ENCODE peak calls at places on chromosomes 6 and 20, in six cellular contexts. L, F, D, U, Y and S are unnamed samples.

GRCh38 chr6:73519943-73520687 is 717 bp downstream of the EEF1A1 start:
- DNase-seq in L (peak), F (peak), D (peak), U (peak), Y (peak), S (peak)

GRCh38 chr6:20870493-20870892 is 336.2 kb downstream of the CDKAL1 start:
- DNase-seq in L (peak), F (no peak), D (no peak), U (no peak), Y (no peak), S (no peak)

GRCh38 chr6:33929575-33930288 is 125.9 kb upstream of the MLN start:
- DNase-seq in L (no peak), F (no peak), D (peak), U (no peak), Y (no peak), S (no peak)

GRCh38 chr6:1087112-1087843 is 224.6 kb upstream of the FOXQ1 start:
- DNase-seq in L (no peak), F (no peak), D (no peak), U (no peak), Y (no peak), S (no peak)

GRCh38 chr6:31113861-31114539 is 600 bp upstream of the PSORS1C1 start:
- DNase-seq in L (no peak), F (no peak), D (no peak), U (no peak), Y (no peak), S (no peak)

GRCh38 chr20:36128463-36129176 is 25.9 kb upstream of the EPB41L1 start:
- DNase-seq in L (no peak), F (peak), D (no peak), U (no peak), Y (no peak), S (no peak)

GRCh38 chr6:68069921-68070709 is 565.0 kb upstream of the ADGRB3 start:
- DNase-seq in L (no peak), F (no peak), D (no peak), U (no peak), Y (no peak), S (no peak)

GRCh38 chr20:15942130-15942529 is 631.1 kb downstream of the KIF16B start:
- DNase-seq in L (peak), F (no peak), D (no peak), U (no peak), Y (no peak), S (no peak)

GRCh38 chr6:167096991-167097390 is 25.9 kb upstream of the CCR6 start:
- DNase-seq in L (no peak), F (no peak), D (no peak), U (no peak), Y (no peak), S (no peak)

GRCh38 chr6:63740709-63741108 is 105.1 kb downstream of the PHF3 start:
- DNase-seq in L (no peak), F (peak), D (no peak), U (no peak), Y (no peak), S (no peak)

GRCh38 chr6:11427827-11428245 is 109.7 kb upstream of the TMEM170B start:
- DNase-seq in L (peak), F (peak), D (no peak), U (no peak), Y (no peak), S (no peak)

GRCh38 chr6:82766476-82766875 is 299.2 kb downstream of the UBE3D start:
- DNase-seq in L (no peak), F (no peak), D (no peak), U (no peak), Y (no peak), S (no peak)

GRCh38 chr6:113128020-113128419 is 729.1 kb upstream of the MARCKS start:
- DNase-seq in L (no peak), F (no peak), D (no peak), U (no peak), Y (no peak), S (no peak)

GRCh38 chr6:45741437-45742166 is 274.1 kb downstream of the CLIC5 start:
- DNase-seq in L (no peak), F (peak), D (no peak), U (no peak), Y (no peak), S (no peak)

GRCh38 chr20:50561379-50562078 is 51.3 kb downstream of the PTPN1 start:
- DNase-seq in L (peak), F (peak), D (no peak), U (peak), Y (no peak), S (no peak)

GRCh38 chr20:32448306-32449056 is 90.3 kb downstream of the ASXL1 start:
- DNase-seq in L (no peak), F (no peak), D (no peak), U (no peak), Y (no peak), S (peak)

GRCh38 chr6:32430179-32430578 is 9.5 kb upstream of the HLA-DRA start:
- DNase-seq in L (no peak), F (no peak), D (no peak), U (no peak), Y (no peak), S (no peak)

GRCh38 chr20:57392130-57392445 is 892 bp downstream of the RBM38 start:
- DNase-seq in L (no peak), F (no peak), D (peak), U (no peak), Y (no peak), S (no peak)

GRCh38 chr20:1893721-1894470 is 1.3 kb upstream of the SIRPA start:
- DNase-seq in L (no peak), F (no peak), D (no peak), U (no peak), Y (no peak), S (no peak)

GRCh38 chr6:14126250-14126649 is 8.7 kb downstream of the CD83 start:
- DNase-seq in L (no peak), F (no peak), D (no peak), U (no peak), Y (no peak), S (no peak)